ENCODE peak calls at places on chromosomes 11 and 22, in five cellular contexts. O is stimulated activated CD4-positive, alpha-beta T cell treated with anti-CD3 and anti-CD28 coated beads, Interleukin-15, amount 100 ng/mL, for 1 hour; A is adrenal gland; Y is amniotic stem cell; R is activated T-cell treated with anti-CD3 and anti-CD28 coated beads for 4 hours. X is an unnamed sample.

GRCh38 chr22:24208012-24208749 is 26.9 kb downstream of the SUSD2 start:
- DNase-seq in Y (peak), R (no peak), A (peak), O (no peak), X (no peak)

GRCh38 chr11:60913793-60914619 is at the start of gene TMEM109:
- DNase-seq in A (peak), Y (peak), O (peak), R (peak), X (peak)

GRCh38 chr11:108858624-108859023 is 193.8 kb downstream of the DDX10 start:
- DNase-seq in A (no peak), O (no peak), R (no peak), Y (no peak), X (no peak)

GRCh38 chr11:122293298-122294023 is 177.4 kb upstream of the BLID start:
- DNase-seq in R (no peak), Y (no peak), A (peak), O (no peak), X (no peak)

GRCh38 chr11:76653674-76654309 is 16.8 kb downstream of the LRRC32 start:
- DNase-seq in A (no peak), R (no peak), Y (no peak), O (no peak), X (no peak)

GRCh38 chr11:70107756-70108155 is 29.6 kb downstream of the ANO1 start:
- DNase-seq in A (no peak), Y (no peak), O (no peak), R (no peak), X (no peak)

GRCh38 chr22:22076361-22076760 is 93.8 kb upstream of the TOP3B start:
- DNase-seq in O (no peak), Y (no peak), A (no peak), R (no peak), X (no peak)

GRCh38 chr11:79388201-79388600 is 52.6 kb downstream of the TENM4 start:
- DNase-seq in A (no peak), Y (no peak), O (no peak), R (no peak), X (no peak)

GRCh38 chr11:134615041-134615615 is 203.1 kb upstream of the B3GAT1 start:
- DNase-seq in Y (no peak), R (no peak), A (no peak), O (no peak), X (peak)

X was measured in stimulated activated effector memory CD8-positive, alpha-beta T cell treated with anti-CD3 and anti-CD28 coated beads, Interleukin-12 subunit alpha, Interleukin-12 subunit beta, amount 100 ng/mL, for 72 hours.